ENCODE peak calls at places on chromosomes 5 and 9, in seven cellular contexts. J is cardiac muscle cell, F is K562, A is left ventricle myocardium inferior, M is progenitor cell of endocrine pancreas, W is BE2C, O is A549. Q is an unnamed sample.

GRCh38 chr5:83972236-83972635 is 251.6 kb upstream of the HAPLN1 start:
- DNase-seq in J (peak), F (no peak), A (no peak), M (no peak), W (peak), O (no peak), Q (no peak)

GRCh38 chr5:140821375-140822280 is at the start of gene PCDHA5:
- DNase-seq in J (no peak), F (no peak), A (no peak), M (no peak), W (no peak), O (peak), Q (no peak)

GRCh38 chr9:89621031-89621430 is 16.2 kb downstream of the GADD45G start:
- DNase-seq in J (no peak), F (no peak), A (no peak), M (no peak), W (no peak), O (no peak), Q (peak)

GRCh38 chr9:119907056-119907455 is 537.8 kb upstream of the BRINP1 start:
- DNase-seq in J (no peak), F (no peak), A (no peak), M (no peak), W (no peak), O (no peak), Q (no peak)

GRCh38 chr9:76302947-76303550 is 91.2 kb downstream of the RFK start:
- DNase-seq in J (peak), F (peak), A (no peak), M (no peak), W (peak), O (peak), Q (no peak)

GRCh38 chr9:130172858-130173461 is 756 bp downstream of the NCS1 start:
- DNase-seq in J (peak), F (no peak), A (no peak), M (peak), W (peak), O (no peak), Q (peak)

GRCh38 chr9:106878081-106878837 is 15.3 kb downstream of the ZNF462 start:
- DNase-seq in J (no peak), F (no peak), A (no peak), M (no peak), W (peak), O (no peak), Q (no peak)

GRCh38 chr9:106708147-106708838 is 154.7 kb upstream of the ZNF462 start:
- DNase-seq in J (no peak), F (no peak), A (no peak), M (no peak), W (no peak), O (no peak), Q (no peak)

GRCh38 chr5:8848997-8849585 is 696.8 kb downstream of the SEMA5A start:
- DNase-seq in J (no peak), F (no peak), A (no peak), M (no peak), W (no peak), O (no peak), Q (no peak)

GRCh38 chr5:88093765-88094164 is 174.9 kb downstream of the TMEM161B start:
- DNase-seq in J (no peak), F (no peak), A (no peak), M (no peak), W (no peak), O (no peak), Q (no peak)

GRCh38 chr5:181261320-181262085 is 560 bp upstream of the TRIM52 start:
- DNase-seq in J (peak), F (peak), A (peak), M (peak), W (peak), O (peak), Q (peak)

GRCh38 chr5:98779264-98779877 is 5.9 kb downstream of the RGMB start:
- DNase-seq in J (no peak), F (no peak), A (no peak), M (no peak), W (no peak), O (no peak), Q (no peak)

GRCh38 chr9:29873579-29873978 is 2300.3 kb upstream of the C9orf72 start:
- DNase-seq in J (no peak), F (no peak), A (no peak), M (no peak), W (no peak), O (no peak), Q (no peak)

GRCh38 chr5:76642390-76643040 is 19.3 kb upstream of the F2RL2 start:
- DNase-seq in J (no peak), F (no peak), A (no peak), M (no peak), W (no peak), O (no peak), Q (no peak)

GRCh38 chr9:97985058-97985861 is 2.1 kb downstream of the ANP32B start:
- DNase-seq in J (peak), F (no peak), A (no peak), M (peak), W (no peak), O (peak), Q (peak)

GRCh38 chr5:56305001-56305400 is 71.9 kb upstream of the ANKRD55 start:
- DNase-seq in J (no peak), F (no peak), A (no peak), M (no peak), W (peak), O (no peak), Q (no peak)

GRCh38 chr9:127931092-127931881 is 710 bp upstream of the PIP5KL1 start:
- DNase-seq in J (no peak), F (peak), A (no peak), M (no peak), W (peak), O (peak), Q (peak)

GRCh38 chr5:162785673-162786072 is 651.7 kb upstream of the CCNG1 start:
- DNase-seq in J (no peak), F (no peak), A (no peak), M (no peak), W (no peak), O (no peak), Q (no peak)

GRCh38 chr5:92899611-92900010 is 681.4 kb downstream of the NR2F1-AS1 start:
- DNase-seq in J (no peak), F (no peak), A (no peak), M (no peak), W (no peak), O (no peak), Q (no peak)

GRCh38 chr5:142869883-142870282 is 99.7 kb downstream of the ARHGAP26 start:
- DNase-seq in J (no peak), F (no peak), A (no peak), M (no peak), W (no peak), O (no peak), Q (no peak)

GRCh38 chr9:76571288-76572204 is 112.6 kb downstream of the GCNT1 start:
- DNase-seq in J (no peak), F (no peak), A (no peak), M (no peak), W (no peak), O (no peak), Q (no peak)

GRCh38 chr9:122808141-122808540 is 8.2 kb downstream of the OR1K1 start:
- DNase-seq in J (no peak), F (no peak), A (no peak), M (no peak), W (no peak), O (no peak), Q (no peak)

GRCh38 chr5:135190345-135191083 is 156.5 kb upstream of the PITX1 start:
- DNase-seq in J (no peak), F (no peak), A (no peak), M (no peak), W (no peak), O (no peak), Q (no peak)

GRCh38 chr9:9846538-9846937 is 766.3 kb downstream of the PTPRD start:
- DNase-seq in J (no peak), F (no peak), A (no peak), M (no peak), W (no peak), O (no peak), Q (no peak)

GRCh38 chr9:83965350-83966208 is 14.4 kb downstream of the HNRNPK start:
- DNase-seq in J (no peak), F (no peak), A (no peak), M (no peak), W (peak), O (peak), Q (no peak)

GRCh38 chr5:16856531-16856930 is 79.6 kb downstream of the MYO10 start:
- DNase-seq in J (no peak), F (no peak), A (no peak), M (no peak), W (no peak), O (peak), Q (no peak)

GRCh38 chr5:172788771-172789686 is 18.0 kb upstream of the DUSP1 start:
- DNase-seq in J (peak), F (peak), A (peak), M (no peak), W (no peak), O (peak), Q (no peak)

GRCh38 chr5:124059200-124059599 is 547.2 kb downstream of the CSNK1G3 start:
- DNase-seq in J (no peak), F (no peak), A (no peak), M (no peak), W (no peak), O (no peak), Q (no peak)

GRCh38 chr9:110278080-110278707 is 21.9 kb upstream of the TXN start:
- DNase-seq in J (no peak), F (no peak), A (no peak), M (no peak), W (no peak), O (no peak), Q (no peak)

GRCh38 chr5:111694183-111694582 is 62.8 kb downstream of the NREP start:
- DNase-seq in J (no peak), F (no peak), A (no peak), M (no peak), W (no peak), O (peak), Q (no peak)

GRCh38 chr9:129612815-129613519 is 7.9 kb downstream of the C9orf50 start:
- DNase-seq in J (no peak), F (no peak), A (no peak), M (no peak), W (no peak), O (no peak), Q (no peak)

GRCh38 chr9:34430843-34431437 is 27.4 kb downstream of the FAM219A start:
- DNase-seq in J (peak), F (peak), A (peak), M (peak), W (peak), O (peak), Q (peak)

GRCh38 chr9:113572076-113572861 is 108.7 kb downstream of the RGS3 start:
- DNase-seq in J (no peak), F (peak), A (peak), M (no peak), W (no peak), O (no peak), Q (no peak)

GRCh38 chr5:170139786-170140335 is 34.2 kb downstream of the FOXI1 start:
- DNase-seq in J (no peak), F (no peak), A (no peak), M (no peak), W (no peak), O (peak), Q (no peak)

GRCh38 chr9:101477736-101478135 is 42.2 kb upstream of the ALDOB start:
- DNase-seq in J (no peak), F (no peak), A (no peak), M (no peak), W (no peak), O (no peak), Q (no peak)

GRCh38 chr5:43663916-43664315 is 60.9 kb downstream of the NNT start:
- DNase-seq in J (no peak), F (no peak), A (no peak), M (no peak), W (no peak), O (no peak), Q (no peak)

GRCh38 chr5:43659075-43659474 is 56.1 kb downstream of the NNT start:
- DNase-seq in J (no peak), F (no peak), A (no peak), M (no peak), W (no peak), O (no peak), Q (no peak)

GRCh38 chr5:43658499-43658898 is 55.5 kb downstream of the NNT start:
- DNase-seq in J (no peak), F (no peak), A (no peak), M (no peak), W (no peak), O (no peak), Q (no peak)

GRCh38 chr5:43664641-43665040 is 61.7 kb downstream of the NNT start:
- DNase-seq in J (no peak), F (no peak), A (no peak), M (no peak), W (no peak), O (no peak), Q (no peak)

DNA sequence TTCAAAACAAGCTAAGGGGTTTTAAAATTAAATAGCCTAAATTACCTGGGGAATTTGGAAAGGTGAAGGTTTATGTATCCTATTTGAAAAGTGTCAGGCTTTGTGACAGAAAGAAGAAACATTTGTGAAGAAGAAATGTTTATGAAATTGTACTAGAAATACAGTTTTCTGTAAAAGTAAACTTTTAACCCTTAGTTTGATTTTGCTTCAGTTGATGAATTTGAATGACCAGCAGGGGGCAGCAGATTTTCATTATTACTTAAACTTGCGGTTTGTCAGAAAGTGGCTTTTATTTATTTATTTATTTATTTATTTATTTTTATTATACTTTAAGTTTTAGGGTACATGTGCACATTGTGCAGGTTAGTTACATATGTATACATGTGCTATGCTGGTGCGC is 58.1 kb downstream of the NNT start:
- DNase-seq in J (peak), F (no peak), A (no peak), M (no peak), W (peak), O (peak), Q (no peak)
- TF ChIP-seq CTCF in J (peak), F (peak), A (peak), M (peak), W (peak), O (peak), Q (peak)

GRCh38 chr9:121445986-121446385 is 53.7 kb downstream of the GGTA1 start:
- DNase-seq in J (no peak), F (no peak), A (no peak), M (no peak), W (no peak), O (peak), Q (no peak)
- TF ChIP-seq CTCF in J (no peak), F (no peak), A (peak), M (no peak), W (peak), O (peak), Q (no peak)

DNA sequence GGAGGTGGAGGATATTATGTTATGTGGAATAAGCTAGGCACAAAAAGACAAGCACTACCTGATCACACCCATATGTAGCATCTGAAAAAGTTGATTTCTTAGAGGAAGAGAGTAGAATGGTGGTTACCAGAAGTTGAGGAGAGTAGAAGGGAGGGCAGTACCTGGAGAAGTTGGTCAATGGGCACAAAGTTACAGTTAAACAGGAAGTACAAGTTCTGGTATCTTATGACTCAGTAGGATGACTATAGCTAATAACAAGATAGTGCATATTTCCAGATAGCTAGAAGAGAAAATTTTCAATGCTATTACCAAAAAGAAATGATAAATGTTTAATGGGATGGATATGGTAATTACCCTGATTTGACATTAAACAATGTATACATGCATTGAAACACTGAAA is 686.7 kb downstream of the ISL1 start:
- DNase-seq in J (no peak), F (no peak), A (no peak), M (no peak), W (no peak), O (no peak), Q (no peak)
- TF ChIP-seq CTCF in J (no peak), F (no peak), A (no peak), M (no peak), W (no peak), O (no peak), Q (no peak)

GRCh38 chr5:91177639-91178038 is 205.5 kb downstream of the ARRDC3 start:
- DNase-seq in J (no peak), F (no peak), A (no peak), M (no peak), W (no peak), O (no peak), Q (no peak)

GRCh38 chr5:91178461-91178860 is 204.7 kb downstream of the ARRDC3 start:
- DNase-seq in J (no peak), F (no peak), A (no peak), M (no peak), W (no peak), O (no peak), Q (no peak)

GRCh38 chr5:91176288-91177016 is 206.7 kb downstream of the ARRDC3 start:
- DNase-seq in J (peak), F (no peak), A (no peak), M (peak), W (no peak), O (no peak), Q (no peak)

GRCh38 chr5:91175708-91176107 is 207.4 kb downstream of the ARRDC3 start:
- DNase-seq in J (no peak), F (no peak), A (no peak), M (no peak), W (no peak), O (no peak), Q (no peak)

DNA sequence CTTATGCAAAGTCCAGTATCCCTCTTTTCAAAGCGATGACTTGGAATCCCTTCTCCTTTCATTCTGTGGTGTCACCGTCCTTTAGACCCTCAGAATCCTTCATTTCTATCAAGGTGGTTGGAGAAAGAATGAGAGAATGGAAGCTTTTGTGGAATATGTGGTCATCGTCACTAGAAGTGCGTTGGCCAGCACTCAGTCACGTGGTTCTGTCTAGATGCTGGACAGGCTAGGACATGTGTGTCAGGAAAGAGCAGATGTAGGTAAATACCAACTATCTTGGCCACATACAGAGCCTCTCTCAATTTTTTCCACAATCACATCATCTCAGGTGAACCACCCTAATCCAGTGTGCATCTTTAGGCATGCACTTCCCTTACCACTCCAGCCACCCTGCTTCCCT is 206.0 kb downstream of the ARRDC3 start:
- DNase-seq in J (no peak), F (no peak), A (no peak), M (no peak), W (no peak), O (no peak), Q (no peak)
- TF ChIP-seq CTCF in J (no peak), F (no peak), A (no peak), M (no peak), W (no peak), O (no peak), Q (no peak)

GRCh38 chr9:134982311-134982710 is 64.6 kb upstream of the FCN1 start:
- DNase-seq in J (no peak), F (no peak), A (no peak), M (no peak), W (no peak), O (no peak), Q (no peak)

GRCh38 chr9:134984372-134985240 is 66.9 kb upstream of the FCN1 start:
- DNase-seq in J (no peak), F (no peak), A (no peak), M (no peak), W (peak), O (no peak), Q (no peak)

GRCh38 chr9:134983506-134984371 is 66.0 kb upstream of the FCN1 start:
- DNase-seq in J (no peak), F (no peak), A (no peak), M (no peak), W (no peak), O (no peak), Q (no peak)

GRCh38 chr9:134981829-134982228 is 64.1 kb upstream of the FCN1 start:
- DNase-seq in J (no peak), F (no peak), A (no peak), M (no peak), W (no peak), O (no peak), Q (no peak)

DNA sequence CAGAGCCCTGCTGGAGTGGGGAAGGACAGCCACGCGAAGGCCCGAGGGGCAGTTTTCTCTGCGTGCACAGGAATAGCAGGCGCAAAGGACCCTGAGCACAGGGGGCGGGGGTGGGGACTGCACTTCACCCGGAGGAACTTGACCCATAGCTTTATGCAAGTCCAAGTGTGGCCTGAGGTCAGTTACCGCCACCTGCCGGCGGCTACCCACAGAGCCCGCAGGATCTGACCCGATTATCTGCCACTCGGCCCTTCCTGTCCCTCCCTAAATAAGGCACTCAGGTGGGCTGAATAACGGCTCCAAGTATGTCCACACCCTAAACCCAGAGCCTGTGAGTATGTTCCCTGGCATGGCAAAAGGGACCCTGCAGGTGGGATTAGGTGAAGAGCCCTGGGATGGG is 65.4 kb upstream of the FCN1 start:
- DNase-seq in J (peak), F (peak), A (peak), M (no peak), W (no peak), O (no peak), Q (peak)
- TF ChIP-seq CTCF in J (peak), F (peak), A (peak), M (peak), W (peak), O (no peak), Q (peak)

GRCh38 chr9:121774715-121775613 is 123.5 kb downstream of the DAB2IP start:
- DNase-seq in J (no peak), F (no peak), A (peak), M (no peak), W (peak), O (no peak), Q (no peak)
- TF ChIP-seq CTCF in J (no peak), F (no peak), A (no peak), M (no peak), W (no peak), O (no peak), Q (no peak)

GRCh38 chr5:11180890-11181289 is 419.9 kb upstream of the DAP start:
- DNase-seq in J (no peak), F (no peak), A (no peak), M (no peak), W (no peak), O (no peak), Q (no peak)
- TF ChIP-seq CTCF in J (no peak), F (no peak), A (no peak), M (no peak), W (no peak), O (no peak), Q (no peak)

Q was measured in glutamatergic neuron.